ENCODE peak calls at places on chromosomes 3 and 15, in six cellular contexts. Z is anterior cingulate cortex, J is type B pancreatic cell, T is EH, I is amygdala, M is islet precursor cell. V is an unnamed sample.

GRCh38 chr15:31160297-31160696 is 58.8 kb upstream of the TRPM1 start:
- DNase-seq in Z (no peak), J (no peak), T (no peak), I (no peak), M (peak; percentile 80), V (no peak)

GRCh38 chr15:25807063-25807462 is 56.1 kb downstream of the ATP10A start:
- DNase-seq in Z (no peak), J (no peak), T (no peak), I (no peak), M (no peak), V (no peak)

GRCh38 chr3:112358311-112358780 is 25.4 kb downstream of the CD200 start:
- DNase-seq in Z (no peak), J (no peak), T (no peak), I (no peak), M (no peak), V (no peak)

GRCh38 chr3:101619734-101620133 is 45.8 kb downstream of the PCNP start:
- DNase-seq in Z (no peak), J (no peak), T (no peak), I (no peak), M (no peak), V (no peak)

GRCh38 chr3:128488636-128488994 is 4.4 kb downstream of the GATA2 start:
- DNase-seq in Z (no peak), J (no peak), T (peak; percentile 51), I (no peak), M (no peak), V (no peak)

GRCh38 chr3:127831723-127832172 is 9.4 kb upstream of the MGLL start:
- DNase-seq in Z (no peak), J (peak; percentile 58), T (peak; percentile 59), I (no peak), M (peak; percentile 75), V (no peak)

GRCh38 chr3:51622868-51623267 is 48.2 kb upstream of the TEX264 start:
- DNase-seq in Z (no peak), J (no peak), T (peak; percentile 52), I (no peak), M (no peak), V (no peak)

GRCh38 chr3:129620828-129621605 is 14.5 kb upstream of the PLXND1 start:
- DNase-seq in Z (no peak), J (no peak), T (no peak), I (no peak), M (peak; percentile 58), V (no peak)

GRCh38 chr3:37969601-37970100 is 20.9 kb upstream of the VILL start:
- DNase-seq in Z (no peak), J (no peak), T (no peak), I (no peak), M (no peak), V (no peak)

GRCh38 chr3:153848701-153849100 is 272.5 kb upstream of the ARHGEF26 start:
- DNase-seq in Z (no peak), J (no peak), T (no peak), I (no peak), M (no peak), V (no peak)

GRCh38 chr3:71658131-71658530 is 67.1 kb downstream of the EIF4E3 start:
- DNase-seq in Z (no peak), J (no peak), T (peak; percentile 10), I (no peak), M (no peak), V (no peak)

GRCh38 chr15:86608461-86608860 is 528.8 kb downstream of the AGBL1 start:
- DNase-seq in Z (no peak), J (no peak), T (no peak), I (no peak), M (no peak), V (no peak)

GRCh38 chr3:188627652-188628051 is 473.7 kb downstream of the LPP start:
- DNase-seq in Z (no peak), J (no peak), T (peak; percentile 96), I (no peak), M (no peak), V (peak; percentile 82)

GRCh38 chr15:66138096-66138783 is 115.3 kb downstream of the MEGF11 start:
- DNase-seq in Z (no peak), J (no peak), T (no peak), I (no peak), M (no peak), V (no peak)

GRCh38 chr3:138438896-138439295 is 4.5 kb downstream of the ESYT3 start:
- DNase-seq in Z (no peak), J (no peak), T (peak; percentile 24), I (no peak), M (peak; percentile 86), V (no peak)

GRCh38 chr15:80834906-80835305 is 55.7 kb downstream of the CEMIP start:
- DNase-seq in Z (no peak), J (no peak), T (no peak), I (no peak), M (no peak), V (no peak)

GRCh38 chr3:44870375-44871061 is 3.9 kb upstream of the TGM4 start:
- DNase-seq in Z (no peak), J (no peak), T (no peak), I (no peak), M (no peak), V (no peak)

GRCh38 chr15:53746101-53746500 is 13.4 kb downstream of the WDR72 start:
- DNase-seq in Z (no peak), J (no peak), T (no peak), I (no peak), M (no peak), V (no peak)

GRCh38 chr15:39183177-39183881 is 397.6 kb upstream of the THBS1 start:
- DNase-seq in Z (no peak), J (no peak), T (no peak), I (no peak), M (no peak), V (no peak)

GRCh38 chr3:134079111-134079531 is 49.4 kb upstream of the SLCO2A1 start:
- DNase-seq in Z (no peak), J (no peak), T (peak; percentile 22), I (no peak), M (peak; percentile 23), V (no peak)

GRCh38 chr15:90347666-90348065 is 4.4 kb upstream of the ZNF774 start:
- DNase-seq in Z (no peak), J (no peak), T (peak; percentile 24), I (no peak), M (no peak), V (no peak)

GRCh38 chr3:123521179-123521969 is 63.5 kb downstream of the HACD2 start:
- DNase-seq in Z (no peak), J (no peak), T (peak; percentile 35), I (no peak), M (no peak), V (peak; percentile 2)

GRCh38 chr3:188209740-188210139 is 55.8 kb downstream of the LPP start:
- DNase-seq in Z (no peak), J (no peak), T (no peak), I (no peak), M (no peak), V (no peak)

GRCh38 chr3:69770976-69771634 is 31.8 kb downstream of the MITF start:
- DNase-seq in Z (no peak), J (no peak), T (peak; percentile 94), I (no peak), M (no peak), V (no peak)

GRCh38 chr3:97882975-97883598 is 61.3 kb downstream of the CRYBG3 start:
- DNase-seq in Z (no peak), J (no peak), T (peak; percentile 65), I (no peak), M (no peak), V (no peak)

GRCh38 chr3:66489577-66489976 is 11.2 kb downstream of the LRIG1 start:
- DNase-seq in Z (no peak), J (no peak), T (no peak), I (no peak), M (no peak), V (no peak)

GRCh38 chr3:134242649-134243637 is 7.7 kb downstream of the RYK start:
- DNase-seq in Z (no peak), J (no peak), T (peak; percentile 90), I (no peak), M (no peak), V (peak; percentile 64)

GRCh38 chr3:180881065-180881801 is 31.2 kb upstream of the FXR1 start:
- DNase-seq in Z (no peak), J (no peak), T (no peak), I (no peak), M (no peak), V (no peak)

GRCh38 chr15:93477188-93477587 is 388.2 kb upstream of the RGMA start:
- DNase-seq in Z (no peak), J (no peak), T (no peak), I (no peak), M (no peak), V (no peak)

GRCh38 chr15:59020321-59020720 is 32.9 kb downstream of the RNF111 start:
- DNase-seq in Z (no peak), J (no peak), T (peak; percentile 9), I (no peak), M (no peak), V (no peak)

GRCh38 chr15:77018796-77019475 is 24.0 kb downstream of the PSTPIP1 start:
- DNase-seq in Z (no peak), J (no peak), T (no peak), I (no peak), M (peak; percentile 53), V (no peak)

GRCh38 chr15:75145027-75145841 is 56.4 kb upstream of the C15orf39 start:
- DNase-seq in Z (no peak), J (no peak), T (no peak), I (no peak), M (no peak), V (no peak)

GRCh38 chr15:40242216-40242599 is 3.3 kb downstream of the PAK6 start:
- DNase-seq in Z (no peak), J (no peak), T (no peak), I (no peak), M (no peak), V (no peak)

GRCh38 chr3:37793889-37794591 is 67.6 kb upstream of the CTDSPL start:
- DNase-seq in Z (no peak), J (no peak), T (no peak), I (no peak), M (no peak), V (no peak)

GRCh38 chr3:171774516-171774915 is 35.8 kb downstream of the PLD1 start:
- DNase-seq in Z (peak; percentile 80), J (no peak), T (no peak), I (peak; percentile 65), M (no peak), V (no peak)

GRCh38 chr3:134650431-134651346 is at the start of gene KY:
- DNase-seq in Z (peak; percentile 67), J (no peak), T (peak; percentile 54), I (peak; percentile 42), M (peak; percentile 86), V (no peak)

V was measured in AG04449.